ENCODE peak calls at places on chromosomes 13 and 19, in five cellular contexts. E, S, A, F and H are unnamed samples.

GRCh38 chr19:49347835-49348234 is 12.6 kb downstream of the CD37 start:
- DNase-seq in E (no peak), S (peak), A (no peak), F (no peak), H (peak)

GRCh38 chr13:80341098-80341701 is at the start of gene SPRY2:
- DNase-seq in E (peak), S (peak), A (peak), F (peak), H (peak)

GRCh38 chr19:31178833-31179470 is 170.3 kb downstream of the TSHZ3 start:
- DNase-seq in E (no peak), S (no peak), A (no peak), F (no peak), H (no peak)

GRCh38 chr19:35719402-35720162 is 1.8 kb downstream of the KMT2B start:
- DNase-seq in E (no peak), S (no peak), A (no peak), F (no peak), H (no peak)

GRCh38 chr13:110329798-110330461 is 22.8 kb downstream of the COL4A2 start:
- DNase-seq in E (no peak), S (no peak), A (no peak), F (no peak), H (no peak)

GRCh38 chr13:96650301-96650886 is 343.9 kb downstream of the OXGR1 start:
- DNase-seq in E (no peak), S (peak), A (no peak), F (no peak), H (no peak)

GRCh38 chr13:91017031-91017668 is 330.3 kb upstream of the MIR17HG start:
- DNase-seq in E (peak), S (no peak), A (peak), F (peak), H (peak)

GRCh38 chr19:12913871-12914690 is 5.0 kb downstream of the SYCE2 start:
- DNase-seq in E (peak), S (peak), A (no peak), F (no peak), H (no peak)

GRCh38 chr19:17436094-17436873 is 12.2 kb downstream of the TMEM221 start:
- DNase-seq in E (no peak), S (no peak), A (no peak), F (no peak), H (no peak)

GRCh38 chr19:9903341-9903740 is 33.0 kb downstream of the OLFM2 start:
- DNase-seq in E (no peak), S (no peak), A (no peak), F (no peak), H (no peak)

GRCh38 chr13:30580852-30581502 is 36.7 kb upstream of the USPL1 start:
- DNase-seq in E (no peak), S (no peak), A (no peak), F (peak), H (no peak)

GRCh38 chr19:6119031-6119430 is 8.7 kb upstream of the RFX2 start:
- DNase-seq in E (no peak), S (no peak), A (no peak), F (no peak), H (no peak)

GRCh38 chr19:18999016-18999758 is 34.1 kb downstream of the SUGP2 start:
- DNase-seq in E (no peak), S (peak), A (no peak), F (peak), H (no peak)

GRCh38 chr13:31115616-31116015 is 46.1 kb downstream of the HSPH1 start:
- DNase-seq in E (no peak), S (no peak), A (no peak), F (no peak), H (no peak)

GRCh38 chr13:44277459-44277858 is 96.2 kb upstream of the SERP2 start:
- DNase-seq in E (no peak), S (no peak), A (no peak), F (no peak), H (no peak)

GRCh38 chr19:56314018-56314583 is 538 bp downstream of the ZSCAN5A start:
- DNase-seq in E (no peak), S (peak), A (no peak), F (no peak), H (peak)

GRCh38 chr19:48975947-48976847 is 11.1 kb downstream of the FTL start:
- DNase-seq in E (no peak), S (no peak), A (peak), F (no peak), H (no peak)

GRCh38 chr19:6394831-6395230 is 1.9 kb upstream of the GTF2F1 start:
- DNase-seq in E (peak), S (no peak), A (no peak), F (no peak), H (no peak)

GRCh38 chr19:53002479-53002878 is 11.2 kb upstream of the ERVV-1 start:
- DNase-seq in E (no peak), S (no peak), A (no peak), F (no peak), H (no peak)

GRCh38 chr19:13692096-13692495 is 72.2 kb upstream of the MRI1 start:
- DNase-seq in E (no peak), S (peak), A (no peak), F (no peak), H (peak)

GRCh38 chr13:28492527-28493367 is 2.2 kb downstream of the FLT1 start:
- DNase-seq in E (no peak), S (peak), A (no peak), F (no peak), H (no peak)

GRCh38 chr19:46515879-46516350 is 20.2 kb upstream of the PNMA8B start:
- DNase-seq in E (no peak), S (peak), A (no peak), F (no peak), H (peak)

GRCh38 chr13:113211774-113212173 is 2.4 kb downstream of the CUL4A start:
- DNase-seq in E (no peak), S (no peak), A (peak), F (no peak), H (no peak)

GRCh38 chr19:1104452-1105216 is 840 bp downstream of the GPX4 start:
- DNase-seq in E (peak), S (peak), A (peak), F (peak), H (peak)

GRCh38 chr13:35887028-35887666 is 244.0 kb downstream of the DCLK1 start:
- DNase-seq in E (no peak), S (no peak), A (no peak), F (no peak), H (no peak)

GRCh38 chr13:41791056-41791455 is 169.9 kb downstream of the VWA8 start:
- DNase-seq in E (no peak), S (peak), A (no peak), F (no peak), H (no peak)

GRCh38 chr13:40776681-40777165 is 5.7 kb upstream of the MRPS31 start:
- DNase-seq in E (no peak), S (no peak), A (no peak), F (no peak), H (no peak)

GRCh38 chr13:94115054-94115453 is 364.4 kb downstream of the DCT start:
- DNase-seq in E (no peak), S (no peak), A (no peak), F (no peak), H (no peak)

GRCh38 chr19:11410682-11411081 is 8.4 kb downstream of the RGL3 start:
- DNase-seq in E (no peak), S (no peak), A (no peak), F (peak), H (no peak)

GRCh38 chr19:32876919-32877285 is 7.3 kb upstream of the SLC7A9 start:
- DNase-seq in E (no peak), S (peak), A (no peak), F (peak), H (no peak)

GRCh38 chr13:45925151-45925550 is 73.6 kb upstream of the SIAH3 start:
- DNase-seq in E (no peak), S (no peak), A (no peak), F (no peak), H (no peak)
- TF ChIP-seq CTCF in E (no peak), S (no peak), A (no peak), F (peak), H (no peak)

GRCh38 chr13:102401305-102401704 is 543 bp downstream of the FGF14 start:
- DNase-seq in E (no peak), S (no peak), A (no peak), F (no peak), H (no peak)

GRCh38 chr13:102399791-102400618 is 1.8 kb downstream of the FGF14 start:
- DNase-seq in E (peak), S (no peak), A (no peak), F (no peak), H (peak)

GRCh38 chr13:102401755-102402154 is at the start of gene FGF14:
- DNase-seq in E (no peak), S (no peak), A (no peak), F (no peak), H (no peak)

GRCh38 chr13:102400619-102401125 is 1.2 kb downstream of the FGF14 start:
- DNase-seq in E (no peak), S (peak), A (no peak), F (no peak), H (no peak)

DNA sequence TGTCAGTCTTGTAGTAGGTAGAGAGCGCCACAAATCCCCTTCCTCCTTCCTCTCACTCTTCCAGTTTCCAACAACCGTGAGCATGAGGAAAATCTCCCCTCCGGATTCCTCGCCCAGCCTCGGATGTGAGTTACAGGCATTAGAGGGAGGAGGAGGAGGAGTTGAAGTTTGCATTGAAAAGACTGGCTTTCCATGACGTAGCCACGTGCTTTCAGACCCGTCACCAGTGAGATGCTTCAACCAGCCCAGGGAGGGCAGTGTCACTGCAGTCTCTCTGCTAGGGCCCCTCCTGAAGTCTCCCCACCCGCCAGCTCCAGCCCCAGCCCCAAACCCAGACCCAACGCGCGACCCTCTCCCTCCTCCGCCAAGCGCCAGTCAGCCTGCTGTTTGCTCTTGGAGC is 444 bp upstream of the FGF14 start:
- DNase-seq in E (no peak), S (peak), A (peak), F (no peak), H (no peak)
- TF ChIP-seq CTCF in E (no peak), S (no peak), A (no peak), F (no peak), H (no peak)

GRCh38 chr13:21100994-21101757 is 39.8 kb upstream of the LATS2 start:
- DNase-seq in E (no peak), S (no peak), A (no peak), F (no peak), H (peak)
- TF ChIP-seq CTCF in E (no peak), S (no peak), A (no peak), F (no peak), H (no peak)

DNA sequence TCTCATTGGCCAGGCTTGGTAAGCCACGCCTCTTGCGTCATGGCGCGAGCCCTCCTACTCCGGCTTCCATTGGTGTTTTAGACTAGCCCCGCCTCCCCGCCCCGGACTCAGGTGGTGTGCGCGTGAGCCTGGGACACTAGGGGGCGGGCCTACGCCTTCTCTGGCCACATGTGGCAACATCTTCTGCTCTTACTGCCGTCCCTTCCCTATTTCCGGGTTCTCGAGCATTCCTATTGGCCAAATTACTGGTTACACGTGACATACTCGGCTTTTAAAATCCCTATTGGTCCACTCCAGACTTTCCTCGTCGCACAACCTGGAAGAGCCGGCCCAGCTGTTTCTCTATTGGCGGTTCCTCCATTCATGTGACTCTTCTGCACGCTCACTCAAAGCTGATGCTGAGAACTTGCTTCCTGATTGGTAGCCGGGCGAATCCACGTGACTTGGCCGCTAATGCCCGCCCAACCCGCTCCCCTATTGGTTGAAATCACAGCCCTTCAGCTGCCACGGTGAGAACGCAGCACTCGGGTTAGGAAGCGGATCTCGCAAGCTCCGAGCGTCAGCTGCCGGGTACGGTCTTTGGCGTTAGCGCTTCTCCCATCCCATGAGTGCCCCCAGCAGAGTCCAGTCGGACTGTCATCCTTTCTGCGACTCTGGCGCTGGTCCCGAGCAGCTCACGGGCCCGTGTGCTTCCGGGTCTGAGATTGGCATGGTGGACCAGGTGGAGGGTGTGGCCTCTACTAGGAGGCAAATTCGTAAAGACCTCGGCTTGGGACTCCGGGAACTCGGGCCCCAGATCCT is at the start of gene BLOC1S3:
- DNase-seq in E (peak), S (peak), A (peak), F (peak), H (peak)
- TF ChIP-seq CTCF in E (peak), S (no peak), A (peak), F (peak), H (peak)

DNA sequence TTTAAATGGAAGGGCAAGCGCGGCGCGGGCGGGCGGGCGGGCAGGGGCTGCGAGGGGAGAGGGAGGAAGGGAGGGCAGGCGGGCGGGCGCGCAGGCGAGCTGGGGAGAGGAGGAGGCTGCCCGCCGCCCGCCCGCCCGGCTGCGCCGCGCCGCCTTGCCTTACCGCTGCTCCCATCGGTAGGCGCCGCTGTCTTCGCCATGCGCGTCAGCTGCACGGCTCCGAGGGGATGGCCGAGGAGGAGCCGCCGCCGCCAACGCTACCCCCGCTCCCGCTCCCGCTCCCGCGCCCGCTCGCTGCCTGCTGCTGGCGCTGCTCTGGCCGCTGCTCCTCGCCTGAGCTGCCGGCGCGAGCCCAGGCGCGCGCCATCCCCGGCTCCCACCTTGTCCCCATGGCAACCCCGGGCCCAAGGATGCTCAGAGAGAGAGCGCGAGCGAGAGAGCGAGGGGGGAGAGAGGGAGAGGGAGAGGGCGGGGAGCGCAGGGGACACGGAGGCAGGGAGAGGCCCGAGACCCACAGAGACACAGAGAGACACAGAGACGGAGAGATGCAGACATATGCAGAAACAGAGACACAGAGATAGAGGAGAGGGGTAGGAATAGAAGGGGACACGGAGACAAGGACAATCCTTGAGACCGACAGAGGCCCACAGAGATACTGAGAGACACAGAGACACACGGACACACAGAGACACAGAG is 40.3 kb downstream of the DEDD2 start:
- DNase-seq in E (peak), S (peak), A (peak), F (peak), H (peak)
- TF ChIP-seq CTCF in E (peak), S (peak), A (peak), F (no peak), H (peak)

DNA sequence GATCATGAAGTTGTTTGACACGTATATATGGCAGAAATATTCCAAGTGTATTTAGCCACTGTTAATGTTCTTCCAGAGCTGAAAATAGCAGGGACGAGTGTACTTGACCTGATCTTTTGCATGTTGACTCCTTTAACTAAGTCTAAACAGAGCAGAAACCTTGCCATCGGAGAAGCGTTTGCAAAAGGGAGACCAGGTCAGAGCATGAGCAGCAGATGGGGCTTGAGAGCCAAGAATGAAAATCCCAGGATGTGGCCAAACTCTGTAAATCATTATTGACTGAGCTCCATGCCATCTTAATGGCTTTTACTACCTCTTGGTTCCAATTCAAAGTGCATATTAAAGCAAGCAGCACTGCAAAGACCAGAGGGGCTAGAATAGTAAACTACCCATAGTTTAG is 55.5 kb downstream of the FAM216B start:
- DNase-seq in E (no peak), S (peak), A (no peak), F (no peak), H (peak)
- TF ChIP-seq CTCF in E (no peak), S (peak), A (peak), F (no peak), H (no peak)

GRCh38 chr13:29540799-29541198 is 54.7 kb downstream of the SLC7A1 start:
- DNase-seq in E (no peak), S (no peak), A (no peak), F (no peak), H (no peak)

GRCh38 chr13:29541400-29541799 is 54.1 kb downstream of the SLC7A1 start:
- DNase-seq in E (no peak), S (no peak), A (no peak), F (no peak), H (no peak)

GRCh38 chr13:29546662-29547061 is 48.8 kb downstream of the SLC7A1 start:
- DNase-seq in E (no peak), S (no peak), A (no peak), F (no peak), H (no peak)

GRCh38 chr13:29545988-29546387 is 49.5 kb downstream of the SLC7A1 start:
- DNase-seq in E (no peak), S (no peak), A (no peak), F (no peak), H (no peak)

DNA sequence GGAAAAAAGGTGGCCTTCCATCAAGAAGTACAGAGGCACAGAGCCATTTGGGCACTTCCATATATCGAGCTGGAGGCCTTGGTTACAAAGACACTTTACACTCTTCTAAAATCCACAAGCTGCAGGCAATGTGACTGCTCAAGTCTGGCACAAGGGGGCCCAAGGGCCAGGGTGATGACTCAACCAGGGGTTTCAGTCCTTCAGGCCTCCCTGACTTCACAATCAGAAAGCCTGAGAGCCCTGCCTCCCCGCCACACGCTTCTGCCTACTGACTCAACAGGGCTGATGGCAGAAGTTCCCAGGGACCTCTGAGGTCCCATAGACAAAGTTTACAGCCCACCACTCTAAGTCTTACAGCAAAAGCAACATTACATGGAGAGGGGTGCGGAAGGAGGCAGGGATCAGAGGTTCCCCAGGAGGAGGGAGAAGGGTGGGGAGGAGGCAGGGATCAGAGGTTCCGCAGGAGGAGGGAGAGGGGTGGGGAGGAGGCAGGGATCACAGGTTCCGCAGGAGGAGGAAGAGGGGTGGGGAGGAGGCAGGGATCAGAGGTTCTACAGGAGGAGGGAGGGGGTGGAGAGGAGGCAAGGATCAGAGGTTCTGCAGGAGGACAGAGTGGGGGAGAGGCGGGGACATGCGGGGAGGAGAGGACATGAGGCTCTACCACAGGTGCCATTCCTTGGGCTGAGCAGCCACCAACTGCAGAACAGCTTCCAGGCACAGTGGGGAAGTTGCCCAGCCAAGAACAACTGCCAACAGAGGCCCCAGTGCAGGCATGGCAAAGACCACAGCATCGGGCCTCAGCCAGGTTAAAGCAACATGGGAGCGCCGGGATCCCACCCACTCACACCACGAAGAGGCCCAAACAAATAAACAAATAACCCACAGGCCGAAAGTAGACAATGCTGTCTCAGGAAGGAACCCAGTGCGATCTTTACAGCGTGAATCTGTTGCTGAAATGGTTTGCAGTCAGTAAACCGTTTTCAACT is 52.0 kb downstream of the SLC7A1 start:
- DNase-seq in E (no peak), S (no peak), A (no peak), F (no peak), H (peak)
- TF ChIP-seq CTCF in E (no peak), S (no peak), A (no peak), F (no peak), H (no peak)

GRCh38 chr19:2782936-2783780 is at the start of gene SGTA:
- DNase-seq in E (peak), S (peak), A (peak), F (peak), H (peak)
- TF ChIP-seq CTCF in E (peak), S (peak), A (peak), F (no peak), H (no peak)

GRCh38 chr19:15455996-15456395 is 6.2 kb upstream of the WIZ start:
- DNase-seq in E (peak), S (no peak), A (no peak), F (no peak), H (no peak)

GRCh38 chr19:15454371-15454800 is 4.6 kb upstream of the WIZ start:
- DNase-seq in E (peak), S (no peak), A (no peak), F (no peak), H (peak)

GRCh38 chr19:15456441-15456840 is 6.7 kb upstream of the WIZ start:
- DNase-seq in E (no peak), S (no peak), A (no peak), F (no peak), H (no peak)

GRCh38 chr19:15456871-15457700 is 7.3 kb downstream of the RASAL3 start:
- DNase-seq in E (peak), S (no peak), A (no peak), F (no peak), H (peak)

GRCh38 chr19:15457701-15458484 is 6.5 kb downstream of the RASAL3 start:
- DNase-seq in E (peak), S (no peak), A (no peak), F (no peak), H (no peak)
- TF ChIP-seq CTCF in E (no peak), S (no peak), A (no peak), F (no peak), H (no peak)